ENCODE peak calls at places on chromosomes 7 and 10, in eight cellular contexts. One of them, this sample, is unnamed. For H3K9me3 and H3K4me1, the result is how much of the 10 kb centered on the place peaks cover.

GRCh38 chr10:16909961-16910794 is 93.0 kb upstream of the RSU1 start:
- DNase-seq in sigmoid colon: no peak
- DNase-seq in neuronal stem cell: no peak
- DNase-seq in ovary: no peak
- DNase-seq in CD8-positive, alpha-beta memory T cell: no peak
- DNase-seq in naive thymus-derived CD4-positive, alpha-beta T cell: no peak
- DNase-seq in kidney: no peak
- DNase-seq in esophagus muscularis mucosa: no peak
- DNase-seq in this sample: no peak

GRCh38 chr7:88357295-88357694 is 50.6 kb upstream of the STEAP4 start:
- DNase-seq in kidney: no peak
- DNase-seq in neuronal stem cell: no peak
- DNase-seq in naive thymus-derived CD4-positive, alpha-beta T cell: no peak
- DNase-seq in sigmoid colon: no peak
- DNase-seq in esophagus muscularis mucosa: no peak
- DNase-seq in CD8-positive, alpha-beta memory T cell: no peak
- DNase-seq in ovary: no peak
- DNase-seq in this sample: no peak

GRCh38 chr7:126398285-126398684 is 854.5 kb downstream of the GRM8 start:
- DNase-seq in esophagus muscularis mucosa: no peak
- DNase-seq in ovary: no peak
- DNase-seq in naive thymus-derived CD4-positive, alpha-beta T cell: no peak
- DNase-seq in neuronal stem cell: no peak
- DNase-seq in sigmoid colon: no peak
- DNase-seq in kidney: no peak
- DNase-seq in CD8-positive, alpha-beta memory T cell: no peak
- DNase-seq in this sample: no peak

GRCh38 chr10:51377932-51378206 is 303.6 kb downstream of the PRKG1 start:
- DNase-seq in sigmoid colon: no peak
- DNase-seq in kidney: no peak
- DNase-seq in CD8-positive, alpha-beta memory T cell: no peak
- DNase-seq in esophagus muscularis mucosa: no peak
- DNase-seq in neuronal stem cell: no peak
- DNase-seq in ovary: no peak
- DNase-seq in naive thymus-derived CD4-positive, alpha-beta T cell: no peak
- DNase-seq in this sample: no peak

GRCh38 chr10:89518876-89519842 is 16.2 kb downstream of the SLC16A12 start:
- DNase-seq in naive thymus-derived CD4-positive, alpha-beta T cell: no peak
- DNase-seq in ovary: peak
- DNase-seq in sigmoid colon: peak
- DNase-seq in neuronal stem cell: no peak
- DNase-seq in CD8-positive, alpha-beta memory T cell: no peak
- DNase-seq in esophagus muscularis mucosa: no peak
- DNase-seq in kidney: no peak
- DNase-seq in this sample: no peak

GRCh38 chr10:112558476-112559166 is 111.6 kb downstream of the VTI1A start:
- DNase-seq in CD8-positive, alpha-beta memory T cell: no peak
- DNase-seq in neuronal stem cell: no peak
- DNase-seq in esophagus muscularis mucosa: no peak
- DNase-seq in naive thymus-derived CD4-positive, alpha-beta T cell: no peak
- DNase-seq in kidney: no peak
- DNase-seq in sigmoid colon: no peak
- DNase-seq in ovary: no peak
- DNase-seq in this sample: no peak

GRCh38 chr7:131504157-131504899 is 52.1 kb downstream of the PODXL start:
- DNase-seq in neuronal stem cell: no peak
- DNase-seq in sigmoid colon: no peak
- DNase-seq in naive thymus-derived CD4-positive, alpha-beta T cell: no peak
- DNase-seq in esophagus muscularis mucosa: no peak
- DNase-seq in kidney: no peak
- DNase-seq in CD8-positive, alpha-beta memory T cell: no peak
- DNase-seq in ovary: no peak
- DNase-seq in this sample: no peak

GRCh38 chr7:20280475-20281351 is 50.0 kb upstream of the ITGB8 start:
- DNase-seq in ovary: no peak
- DNase-seq in neuronal stem cell: no peak
- DNase-seq in esophagus muscularis mucosa: no peak
- DNase-seq in kidney: no peak
- DNase-seq in naive thymus-derived CD4-positive, alpha-beta T cell: no peak
- DNase-seq in sigmoid colon: no peak
- DNase-seq in CD8-positive, alpha-beta memory T cell: no peak
- DNase-seq in this sample: no peak

GRCh38 chr7:48299580-48300169 is 128.4 kb downstream of the ABCA13 start:
- DNase-seq in naive thymus-derived CD4-positive, alpha-beta T cell: peak
- DNase-seq in esophagus muscularis mucosa: peak
- DNase-seq in kidney: no peak
- DNase-seq in ovary: peak
- DNase-seq in sigmoid colon: no peak
- DNase-seq in neuronal stem cell: peak
- DNase-seq in CD8-positive, alpha-beta memory T cell: no peak
- DNase-seq in this sample: peak

GRCh38 chr10:96359616-96360015 is 814 bp upstream of the OPALIN start:
- DNase-seq in CD8-positive, alpha-beta memory T cell: no peak
- DNase-seq in neuronal stem cell: no peak
- DNase-seq in sigmoid colon: no peak
- DNase-seq in esophagus muscularis mucosa: no peak
- DNase-seq in kidney: no peak
- DNase-seq in ovary: no peak
- DNase-seq in naive thymus-derived CD4-positive, alpha-beta T cell: no peak
- DNase-seq in this sample: no peak

GRCh38 chr7:155090647-155091046 is 20.5 kb downstream of the HTR5A start:
- DNase-seq in sigmoid colon: no peak
- DNase-seq in naive thymus-derived CD4-positive, alpha-beta T cell: no peak
- DNase-seq in esophagus muscularis mucosa: no peak
- DNase-seq in kidney: no peak
- DNase-seq in neuronal stem cell: no peak
- DNase-seq in ovary: no peak
- DNase-seq in CD8-positive, alpha-beta memory T cell: no peak
- DNase-seq in this sample: no peak

GRCh38 chr7:44334734-44335097 is 9.3 kb upstream of the CAMK2B start:
- DNase-seq in esophagus muscularis mucosa: no peak
- DNase-seq in kidney: no peak
- DNase-seq in sigmoid colon: no peak
- DNase-seq in CD8-positive, alpha-beta memory T cell: no peak
- DNase-seq in neuronal stem cell: no peak
- DNase-seq in naive thymus-derived CD4-positive, alpha-beta T cell: no peak
- DNase-seq in ovary: no peak
- DNase-seq in this sample: no peak
- H3K27ac ChIP-seq in esophagus muscularis mucosa: no peak
- H3K27ac ChIP-seq in kidney: no peak
- H3K27ac ChIP-seq in sigmoid colon: no peak
- H3K27ac ChIP-seq in CD8-positive, alpha-beta memory T cell: no peak
- H3K27ac ChIP-seq in neuronal stem cell: no peak
- H3K27ac ChIP-seq in naive thymus-derived CD4-positive, alpha-beta T cell: no peak
- H3K27ac ChIP-seq in ovary: no peak
- H3K27ac ChIP-seq in this sample: no peak

DNA sequence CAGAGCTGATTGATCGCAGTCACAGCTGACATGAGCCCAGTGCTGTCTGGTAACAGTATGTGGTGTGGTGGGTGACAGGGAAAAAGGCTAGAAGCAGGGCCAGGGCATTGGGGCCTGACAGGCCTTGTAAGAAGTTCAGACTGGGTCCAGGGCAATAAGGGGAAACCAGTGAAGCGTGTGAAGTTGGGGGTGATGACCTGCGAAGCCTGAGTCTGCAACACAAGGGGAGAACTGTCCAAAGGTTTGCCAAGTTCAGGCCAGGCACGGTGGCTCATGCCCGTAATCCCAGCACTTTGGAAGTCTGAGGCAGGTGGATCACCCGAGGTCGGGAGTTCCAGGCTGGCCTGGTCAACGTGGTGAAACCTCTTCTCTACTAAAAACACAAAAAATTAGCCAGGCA is 983.9 kb upstream of the ZNF722 start:
- DNase-seq in kidney: no peak
- DNase-seq in neuronal stem cell: no peak
- DNase-seq in naive thymus-derived CD4-positive, alpha-beta T cell: no peak
- DNase-seq in CD8-positive, alpha-beta memory T cell: no peak
- DNase-seq in ovary: no peak
- DNase-seq in sigmoid colon: no peak
- DNase-seq in esophagus muscularis mucosa: no peak
- DNase-seq in this sample: no peak
- H3K9me3 ChIP-seq in kidney: under half
- H3K9me3 ChIP-seq in neuronal stem cell: under half
- H3K9me3 ChIP-seq in naive thymus-derived CD4-positive, alpha-beta T cell: under half
- H3K9me3 ChIP-seq in CD8-positive, alpha-beta memory T cell: under half
- H3K9me3 ChIP-seq in ovary: under half
- H3K9me3 ChIP-seq in sigmoid colon: under half
- H3K9me3 ChIP-seq in esophagus muscularis mucosa: under half
- H3K9me3 ChIP-seq in this sample: under half

GRCh38 chr7:77391230-77391629 is 24.9 kb downstream of the GSAP start:
- DNase-seq in neuronal stem cell: no peak
- DNase-seq in CD8-positive, alpha-beta memory T cell: no peak
- DNase-seq in naive thymus-derived CD4-positive, alpha-beta T cell: no peak
- DNase-seq in ovary: no peak
- DNase-seq in sigmoid colon: no peak
- DNase-seq in esophagus muscularis mucosa: no peak
- DNase-seq in kidney: no peak
- DNase-seq in this sample: no peak
- H3K4me1 ChIP-seq in neuronal stem cell: under half
- H3K4me1 ChIP-seq in CD8-positive, alpha-beta memory T cell: under half
- H3K4me1 ChIP-seq in naive thymus-derived CD4-positive, alpha-beta T cell: under half
- H3K4me1 ChIP-seq in ovary: under half
- H3K4me1 ChIP-seq in sigmoid colon: under half
- H3K4me1 ChIP-seq in esophagus muscularis mucosa: under half
- H3K4me1 ChIP-seq in kidney: under half
- H3K4me1 ChIP-seq in this sample: under half

GRCh38 chr10:61010863-61011262 is 66.9 kb upstream of the RHOBTB1 start:
- DNase-seq in ovary: no peak
- DNase-seq in kidney: no peak
- DNase-seq in neuronal stem cell: no peak
- DNase-seq in CD8-positive, alpha-beta memory T cell: no peak
- DNase-seq in sigmoid colon: no peak
- DNase-seq in esophagus muscularis mucosa: no peak
- DNase-seq in naive thymus-derived CD4-positive, alpha-beta T cell: no peak
- DNase-seq in this sample: no peak

GRCh38 chr10:61021926-61022325 is 77.9 kb upstream of the RHOBTB1 start:
- DNase-seq in neuronal stem cell: no peak
- DNase-seq in sigmoid colon: no peak
- DNase-seq in kidney: no peak
- DNase-seq in esophagus muscularis mucosa: no peak
- DNase-seq in CD8-positive, alpha-beta memory T cell: no peak
- DNase-seq in naive thymus-derived CD4-positive, alpha-beta T cell: no peak
- DNase-seq in ovary: no peak
- DNase-seq in this sample: no peak

GRCh38 chr10:61016007-61016406 is 72.0 kb upstream of the RHOBTB1 start:
- DNase-seq in CD8-positive, alpha-beta memory T cell: no peak
- DNase-seq in kidney: no peak
- DNase-seq in neuronal stem cell: no peak
- DNase-seq in ovary: no peak
- DNase-seq in sigmoid colon: no peak
- DNase-seq in esophagus muscularis mucosa: no peak
- DNase-seq in naive thymus-derived CD4-positive, alpha-beta T cell: no peak
- DNase-seq in this sample: no peak

GRCh38 chr10:61020420-61021158 is 76.6 kb upstream of the RHOBTB1 start:
- DNase-seq in kidney: no peak
- DNase-seq in sigmoid colon: no peak
- DNase-seq in CD8-positive, alpha-beta memory T cell: no peak
- DNase-seq in ovary: no peak
- DNase-seq in esophagus muscularis mucosa: no peak
- DNase-seq in naive thymus-derived CD4-positive, alpha-beta T cell: no peak
- DNase-seq in neuronal stem cell: no peak
- DNase-seq in this sample: no peak

GRCh38 chr10:61016630-61017029 is 72.6 kb upstream of the RHOBTB1 start:
- DNase-seq in neuronal stem cell: no peak
- DNase-seq in CD8-positive, alpha-beta memory T cell: no peak
- DNase-seq in esophagus muscularis mucosa: no peak
- DNase-seq in naive thymus-derived CD4-positive, alpha-beta T cell: no peak
- DNase-seq in ovary: no peak
- DNase-seq in kidney: no peak
- DNase-seq in sigmoid colon: no peak
- DNase-seq in this sample: no peak
- H3K27ac ChIP-seq in neuronal stem cell: no peak
- H3K27ac ChIP-seq in CD8-positive, alpha-beta memory T cell: no peak
- H3K27ac ChIP-seq in esophagus muscularis mucosa: no peak
- H3K27ac ChIP-seq in naive thymus-derived CD4-positive, alpha-beta T cell: no peak
- H3K27ac ChIP-seq in ovary: no peak
- H3K27ac ChIP-seq in kidney: peak
- H3K27ac ChIP-seq in sigmoid colon: no peak
- H3K27ac ChIP-seq in this sample: no peak

GRCh38 chr7:157964016-157964415 is 623.6 kb downstream of the PTPRN2 start:
- DNase-seq in CD8-positive, alpha-beta memory T cell: no peak
- DNase-seq in naive thymus-derived CD4-positive, alpha-beta T cell: no peak
- DNase-seq in sigmoid colon: no peak
- DNase-seq in esophagus muscularis mucosa: no peak
- DNase-seq in kidney: peak
- DNase-seq in neuronal stem cell: no peak
- DNase-seq in ovary: no peak
- DNase-seq in this sample: no peak
- H3K9me3 ChIP-seq in CD8-positive, alpha-beta memory T cell: under half
- H3K9me3 ChIP-seq in naive thymus-derived CD4-positive, alpha-beta T cell: under half
- H3K9me3 ChIP-seq in sigmoid colon: under half
- H3K9me3 ChIP-seq in esophagus muscularis mucosa: under half
- H3K9me3 ChIP-seq in kidney: under half
- H3K9me3 ChIP-seq in neuronal stem cell: under half
- H3K9me3 ChIP-seq in ovary: under half
- H3K9me3 ChIP-seq in this sample: under half